ENCODE peak calls at places on chromosomes 3 and 15, in six cellular contexts. One of them, this sample, is unnamed.
A peak's percentile ranks its signal among the peaks of the same experiment; 100 is the strongest.

GRCh38 chr15:26722621-26723160 is 50.2 kb downstream of the GABRB3 start:
- DNase-seq in H1: no peak
- DNase-seq in IMR-90: no peak
- DNase-seq in neuronal stem cell: no peak
- DNase-seq in mesenchymal stem cell: no peak
- DNase-seq in trophoblast cell: no peak
- DNase-seq in this sample: no peak

GRCh38 chr15:39498642-39499041 is 82.2 kb upstream of the THBS1 start:
- DNase-seq in H1: no peak
- DNase-seq in IMR-90: no peak
- DNase-seq in neuronal stem cell: no peak
- DNase-seq in mesenchymal stem cell: no peak
- DNase-seq in trophoblast cell: no peak
- DNase-seq in this sample: no peak

GRCh38 chr15:29805043-29805707 is 17.1 kb downstream of the TJP1 start:
- DNase-seq in H1: no peak
- DNase-seq in IMR-90: peak; percentile 87
- DNase-seq in neuronal stem cell: no peak
- DNase-seq in mesenchymal stem cell: peak; percentile 71
- DNase-seq in trophoblast cell: no peak
- DNase-seq in this sample: no peak

GRCh38 chr15:79184465-79184892 is 93.9 kb upstream of the RASGRF1 start:
- DNase-seq in H1: no peak
- DNase-seq in IMR-90: peak; percentile 55
- DNase-seq in neuronal stem cell: peak; percentile 75
- DNase-seq in mesenchymal stem cell: peak; percentile 61
- DNase-seq in trophoblast cell: peak; percentile 43
- DNase-seq in this sample: peak; percentile 83

GRCh38 chr3:23249961-23250360 is 46.8 kb downstream of the UBE2E2 start:
- DNase-seq in H1: no peak
- DNase-seq in IMR-90: no peak
- DNase-seq in neuronal stem cell: no peak
- DNase-seq in mesenchymal stem cell: no peak
- DNase-seq in trophoblast cell: no peak
- DNase-seq in this sample: no peak

GRCh38 chr3:126529585-126530170 is 5.7 kb downstream of the CHST13 start:
- DNase-seq in H1: no peak
- DNase-seq in IMR-90: no peak
- DNase-seq in neuronal stem cell: no peak
- DNase-seq in mesenchymal stem cell: no peak
- DNase-seq in trophoblast cell: no peak
- DNase-seq in this sample: no peak

GRCh38 chr3:169542347-169542751 is 121.2 kb downstream of the MECOM start:
- DNase-seq in H1: no peak
- DNase-seq in IMR-90: no peak
- DNase-seq in neuronal stem cell: no peak
- DNase-seq in mesenchymal stem cell: no peak
- DNase-seq in trophoblast cell: no peak
- DNase-seq in this sample: no peak

GRCh38 chr15:39869858-39870515 is 50.1 kb downstream of the GPR176 start:
- DNase-seq in H1: no peak
- DNase-seq in IMR-90: no peak
- DNase-seq in neuronal stem cell: no peak
- DNase-seq in mesenchymal stem cell: no peak
- DNase-seq in trophoblast cell: no peak
- DNase-seq in this sample: no peak

GRCh38 chr3:27049792-27050191 is 319.4 kb downstream of the NEK10 start:
- DNase-seq in H1: no peak
- DNase-seq in IMR-90: no peak
- DNase-seq in neuronal stem cell: no peak
- DNase-seq in mesenchymal stem cell: no peak
- DNase-seq in trophoblast cell: no peak
- DNase-seq in this sample: no peak

GRCh38 chr3:55720614-55721013 is 233.5 kb upstream of the WNT5A start:
- DNase-seq in H1: no peak
- DNase-seq in IMR-90: peak; percentile 80
- DNase-seq in neuronal stem cell: no peak
- DNase-seq in mesenchymal stem cell: peak; percentile 62
- DNase-seq in trophoblast cell: no peak
- DNase-seq in this sample: no peak

GRCh38 chr3:153426344-153426743 is 264.3 kb downstream of the RAP2B start:
- DNase-seq in H1: no peak
- DNase-seq in IMR-90: no peak
- DNase-seq in neuronal stem cell: no peak
- DNase-seq in mesenchymal stem cell: no peak
- DNase-seq in trophoblast cell: no peak
- DNase-seq in this sample: no peak

GRCh38 chr3:153429821-153430220 is 267.8 kb downstream of the RAP2B start:
- DNase-seq in H1: no peak
- DNase-seq in IMR-90: no peak
- DNase-seq in neuronal stem cell: no peak
- DNase-seq in mesenchymal stem cell: no peak
- DNase-seq in trophoblast cell: no peak
- DNase-seq in this sample: no peak

GRCh38 chr3:153422314-153422713 is 260.3 kb downstream of the RAP2B start:
- DNase-seq in H1: no peak
- DNase-seq in IMR-90: no peak
- DNase-seq in neuronal stem cell: no peak
- DNase-seq in mesenchymal stem cell: no peak
- DNase-seq in trophoblast cell: no peak
- DNase-seq in this sample: no peak

DNA sequence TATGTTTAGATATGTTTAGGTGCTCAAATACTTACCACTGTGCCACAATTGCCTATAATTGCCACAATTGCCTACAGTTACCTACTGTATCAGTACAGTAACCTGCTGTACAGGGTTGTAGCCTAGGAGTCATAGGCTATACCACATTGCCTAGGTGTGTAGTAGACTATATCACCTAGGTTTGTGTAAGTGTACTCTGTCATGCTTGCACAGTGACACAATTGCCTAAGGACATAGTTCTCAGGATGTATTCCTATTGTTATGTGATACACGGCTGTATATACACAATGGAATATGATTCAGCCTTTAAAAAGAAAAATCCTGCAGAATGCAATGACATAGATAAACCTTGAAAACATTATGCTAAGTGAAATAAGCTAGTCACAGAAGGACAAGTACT is 264.8 kb downstream of the RAP2B start:
- DNase-seq in H1: no peak
- DNase-seq in IMR-90: no peak
- DNase-seq in neuronal stem cell: no peak
- DNase-seq in mesenchymal stem cell: no peak
- DNase-seq in trophoblast cell: no peak
- DNase-seq in this sample: no peak
- H4K91ac ChIP-seq in H1: no peak overlapping the region
- H4K91ac ChIP-seq in IMR-90: no peak overlapping the region
- H4K91ac ChIP-seq in neuronal stem cell: no peak overlapping the region
- H4K91ac ChIP-seq in mesenchymal stem cell: no peak overlapping the region
- H4K91ac ChIP-seq in trophoblast cell: no peak overlapping the region
- H4K91ac ChIP-seq in this sample: no peak overlapping the region

GRCh38 chr3:69659180-69659915 is 79.9 kb upstream of the MITF start:
- DNase-seq in H1: no peak
- DNase-seq in IMR-90: no peak
- DNase-seq in neuronal stem cell: no peak
- DNase-seq in mesenchymal stem cell: no peak
- DNase-seq in trophoblast cell: no peak
- DNase-seq in this sample: no peak
- H4K91ac ChIP-seq in H1: no peak overlapping the region
- H4K91ac ChIP-seq in IMR-90: no peak overlapping the region
- H4K91ac ChIP-seq in neuronal stem cell: no peak overlapping the region
- H4K91ac ChIP-seq in mesenchymal stem cell: no peak overlapping the region
- H4K91ac ChIP-seq in trophoblast cell: no peak overlapping the region
- H4K91ac ChIP-seq in this sample: no peak overlapping the region

DNA sequence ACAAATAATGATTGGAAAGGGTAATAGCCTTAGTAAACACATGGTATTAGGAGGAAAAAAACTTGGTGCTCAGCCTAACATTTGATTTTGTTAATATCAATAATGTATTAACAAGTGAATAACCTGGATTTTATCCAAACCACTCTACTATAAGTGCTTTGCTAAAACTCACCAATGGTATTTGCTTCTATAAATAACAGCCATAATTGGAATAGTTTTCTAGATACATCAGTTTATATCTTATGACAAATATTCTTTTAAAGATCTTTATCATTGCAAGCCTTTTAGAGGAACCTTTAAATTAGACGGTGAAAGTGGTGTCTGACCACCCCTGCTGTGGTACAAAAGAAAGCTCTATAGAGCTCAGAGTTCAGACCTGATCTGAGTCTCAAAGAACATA is 123.9 kb downstream of the SHOX2 start:
- DNase-seq in H1: no peak
- DNase-seq in IMR-90: no peak
- DNase-seq in neuronal stem cell: no peak
- DNase-seq in mesenchymal stem cell: no peak
- DNase-seq in trophoblast cell: no peak
- DNase-seq in this sample: no peak
- H4K91ac ChIP-seq in H1: no peak overlapping the region
- H4K91ac ChIP-seq in IMR-90: no peak overlapping the region
- H4K91ac ChIP-seq in neuronal stem cell: no peak overlapping the region
- H4K91ac ChIP-seq in mesenchymal stem cell: no peak overlapping the region
- H4K91ac ChIP-seq in trophoblast cell: no peak overlapping the region
- H4K91ac ChIP-seq in this sample: no peak overlapping the region

GRCh38 chr15:77461486-77461885 is 40.8 kb downstream of the HMG20A start:
- DNase-seq in H1: no peak
- DNase-seq in IMR-90: peak; percentile 67
- DNase-seq in neuronal stem cell: no peak
- DNase-seq in mesenchymal stem cell: peak; percentile 37
- DNase-seq in trophoblast cell: peak; percentile 7
- DNase-seq in this sample: no peak
- H4K91ac ChIP-seq in H1: no peak overlapping the region
- H4K91ac ChIP-seq in IMR-90: no peak overlapping the region
- H4K91ac ChIP-seq in neuronal stem cell: no peak overlapping the region
- H4K91ac ChIP-seq in mesenchymal stem cell: no peak overlapping the region
- H4K91ac ChIP-seq in trophoblast cell: no peak overlapping the region
- H4K91ac ChIP-seq in this sample: no peak overlapping the region

DNA sequence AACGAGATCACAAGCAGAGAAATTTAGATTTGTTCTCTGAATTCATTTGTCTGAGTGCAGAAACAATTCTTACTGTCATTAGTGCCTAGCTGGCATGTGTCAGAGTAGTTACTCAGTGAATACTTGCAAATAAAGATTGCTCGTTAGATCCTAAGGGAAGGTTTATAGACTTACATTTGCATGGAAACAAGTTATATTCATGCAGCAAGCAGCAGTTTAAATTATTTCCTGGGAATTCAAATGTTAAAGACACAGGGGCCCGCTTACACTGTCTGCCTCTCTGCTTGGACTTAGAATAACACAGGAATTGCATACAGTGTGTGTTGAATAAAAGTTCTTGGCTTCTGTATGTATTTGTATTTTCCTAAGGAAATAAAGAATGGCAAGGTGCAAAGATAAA is 680.6 kb upstream of the NECTIN3 start:
- DNase-seq in H1: no peak
- DNase-seq in IMR-90: no peak
- DNase-seq in neuronal stem cell: no peak
- DNase-seq in mesenchymal stem cell: no peak
- DNase-seq in trophoblast cell: no peak
- DNase-seq in this sample: no peak
- H4K91ac ChIP-seq in H1: no peak overlapping the region
- H4K91ac ChIP-seq in IMR-90: peak overlapping the region; percentile 32
- H4K91ac ChIP-seq in neuronal stem cell: no peak overlapping the region
- H4K91ac ChIP-seq in mesenchymal stem cell: no peak overlapping the region
- H4K91ac ChIP-seq in trophoblast cell: no peak overlapping the region
- H4K91ac ChIP-seq in this sample: no peak overlapping the region

GRCh38 chr15:51952805-51953204 is 18.8 kb downstream of the LEO1 start:
- DNase-seq in H1: no peak
- DNase-seq in IMR-90: no peak
- DNase-seq in neuronal stem cell: no peak
- DNase-seq in mesenchymal stem cell: no peak
- DNase-seq in trophoblast cell: no peak
- DNase-seq in this sample: no peak

GRCh38 chr15:51947124-51947523 is 24.5 kb downstream of the LEO1 start:
- DNase-seq in H1: no peak
- DNase-seq in IMR-90: peak; percentile 28
- DNase-seq in neuronal stem cell: no peak
- DNase-seq in mesenchymal stem cell: no peak
- DNase-seq in trophoblast cell: no peak
- DNase-seq in this sample: no peak
- H4K91ac ChIP-seq in H1: no peak overlapping the region
- H4K91ac ChIP-seq in IMR-90: no peak overlapping the region
- H4K91ac ChIP-seq in neuronal stem cell: no peak overlapping the region
- H4K91ac ChIP-seq in mesenchymal stem cell: no peak overlapping the region
- H4K91ac ChIP-seq in trophoblast cell: no peak overlapping the region
- H4K91ac ChIP-seq in this sample: no peak overlapping the region

GRCh38 chr15:72207576-72208085 is 10.0 kb upstream of the GRAMD2A start:
- DNase-seq in H1: no peak
- DNase-seq in IMR-90: no peak
- DNase-seq in neuronal stem cell: no peak
- DNase-seq in mesenchymal stem cell: no peak
- DNase-seq in trophoblast cell: no peak
- DNase-seq in this sample: no peak
- H4K91ac ChIP-seq in H1: no peak overlapping the region
- H4K91ac ChIP-seq in IMR-90: no peak overlapping the region
- H4K91ac ChIP-seq in neuronal stem cell: no peak overlapping the region
- H4K91ac ChIP-seq in mesenchymal stem cell: no peak overlapping the region
- H4K91ac ChIP-seq in trophoblast cell: no peak overlapping the region
- H4K91ac ChIP-seq in this sample: no peak overlapping the region

GRCh38 chr15:98728107-98728810 is 79.9 kb downstream of the IGF1R start:
- DNase-seq in H1: no peak
- DNase-seq in IMR-90: no peak
- DNase-seq in neuronal stem cell: no peak
- DNase-seq in mesenchymal stem cell: no peak
- DNase-seq in trophoblast cell: peak; percentile 6
- DNase-seq in this sample: no peak
- H4K91ac ChIP-seq in H1: no peak overlapping the region
- H4K91ac ChIP-seq in IMR-90: peak overlapping the region; percentile 96
- H4K91ac ChIP-seq in neuronal stem cell: no peak overlapping the region
- H4K91ac ChIP-seq in mesenchymal stem cell: peak overlapping the region; percentile 91
- H4K91ac ChIP-seq in trophoblast cell: peak overlapping the region; percentile 99
- H4K91ac ChIP-seq in this sample: no peak overlapping the region

This sample was measured in H9.